ENCODE peak calls at places on chromosomes 11 and 22, in ten cellular contexts. One of them, this sample, is unnamed.

GRCh38 chr11:86244063-86244521 is 461 bp upstream of the EED start:
- DNase-seq in psoas muscle: peak; percentile 86
- DNase-seq in right atrium auricular region: peak; percentile 86
- DNase-seq in lung: peak; percentile 91
- DNase-seq in breast epithelium: peak; percentile 83
- DNase-seq in brain microvascular endothelial cell: peak; percentile 79
- DNase-seq in lower lobe of right lung: peak; percentile 91
- DNase-seq in suprapubic skin: peak; percentile 93
- DNase-seq in dorsolateral prefrontal cortex: peak; percentile 86
- DNase-seq in pancreas: peak; percentile 87
- DNase-seq in this sample: peak; percentile 90

GRCh38 chr11:121904148-121904547 is 211.9 kb downstream of the BLID start:
- DNase-seq in psoas muscle: no peak
- DNase-seq in suprapubic skin: no peak
- DNase-seq in breast epithelium: no peak
- DNase-seq in brain microvascular endothelial cell: no peak
- DNase-seq in pancreas: no peak
- DNase-seq in dorsolateral prefrontal cortex: no peak
- DNase-seq in lower lobe of right lung: peak; percentile 51
- DNase-seq in right atrium auricular region: no peak
- DNase-seq in lung: no peak
- DNase-seq in this sample: no peak

GRCh38 chr11:121841487-121842167 is 274.4 kb downstream of the BLID start:
- DNase-seq in lower lobe of right lung: no peak
- DNase-seq in pancreas: no peak
- DNase-seq in dorsolateral prefrontal cortex: no peak
- DNase-seq in lung: no peak
- DNase-seq in suprapubic skin: no peak
- DNase-seq in brain microvascular endothelial cell: peak; percentile 81
- DNase-seq in right atrium auricular region: no peak
- DNase-seq in breast epithelium: no peak
- DNase-seq in psoas muscle: no peak
- DNase-seq in this sample: no peak

GRCh38 chr22:50220603-50221409 is 20.0 kb downstream of the SELENOO start:
- DNase-seq in right atrium auricular region: no peak
- DNase-seq in pancreas: no peak
- DNase-seq in lung: no peak
- DNase-seq in breast epithelium: no peak
- DNase-seq in dorsolateral prefrontal cortex: no peak
- DNase-seq in psoas muscle: no peak
- DNase-seq in lower lobe of right lung: peak; percentile 39
- DNase-seq in suprapubic skin: no peak
- DNase-seq in brain microvascular endothelial cell: no peak
- DNase-seq in this sample: no peak

GRCh38 chr11:30258679-30259078 is 27.9 kb downstream of the FSHB start:
- DNase-seq in suprapubic skin: no peak
- DNase-seq in psoas muscle: no peak
- DNase-seq in lower lobe of right lung: no peak
- DNase-seq in right atrium auricular region: no peak
- DNase-seq in dorsolateral prefrontal cortex: no peak
- DNase-seq in pancreas: no peak
- DNase-seq in lung: no peak
- DNase-seq in breast epithelium: no peak
- DNase-seq in brain microvascular endothelial cell: no peak
- DNase-seq in this sample: no peak

GRCh38 chr11:47373876-47374820 is 4.2 kb downstream of the SPI1 start:
- DNase-seq in lung: peak; percentile 83
- DNase-seq in brain microvascular endothelial cell: peak; percentile 64
- DNase-seq in suprapubic skin: peak; percentile 88
- DNase-seq in psoas muscle: peak; percentile 87
- DNase-seq in breast epithelium: peak; percentile 55
- DNase-seq in lower lobe of right lung: peak; percentile 90
- DNase-seq in right atrium auricular region: peak; percentile 86
- DNase-seq in pancreas: peak; percentile 81
- DNase-seq in dorsolateral prefrontal cortex: peak; percentile 75
- DNase-seq in this sample: peak; percentile 87

GRCh38 chr11:101686514-101686913 is 102.7 kb upstream of the TRPC6 start:
- DNase-seq in right atrium auricular region: no peak
- DNase-seq in breast epithelium: no peak
- DNase-seq in dorsolateral prefrontal cortex: no peak
- DNase-seq in suprapubic skin: no peak
- DNase-seq in lower lobe of right lung: no peak
- DNase-seq in pancreas: no peak
- DNase-seq in brain microvascular endothelial cell: peak; percentile 95
- DNase-seq in lung: no peak
- DNase-seq in psoas muscle: no peak
- DNase-seq in this sample: no peak

GRCh38 chr11:18075444-18075843 is 29.4 kb upstream of the TPH1 start:
- DNase-seq in psoas muscle: no peak
- DNase-seq in lower lobe of right lung: no peak
- DNase-seq in lung: no peak
- DNase-seq in dorsolateral prefrontal cortex: no peak
- DNase-seq in brain microvascular endothelial cell: no peak
- DNase-seq in pancreas: no peak
- DNase-seq in suprapubic skin: no peak
- DNase-seq in breast epithelium: no peak
- DNase-seq in right atrium auricular region: no peak
- DNase-seq in this sample: no peak

GRCh38 chr11:120168108-120168959 is 30.4 kb upstream of the TRIM29 start:
- DNase-seq in right atrium auricular region: no peak
- DNase-seq in psoas muscle: no peak
- DNase-seq in dorsolateral prefrontal cortex: no peak
- DNase-seq in lower lobe of right lung: no peak
- DNase-seq in pancreas: no peak
- DNase-seq in suprapubic skin: no peak
- DNase-seq in brain microvascular endothelial cell: no peak
- DNase-seq in lung: no peak
- DNase-seq in breast epithelium: no peak
- DNase-seq in this sample: no peak

GRCh38 chr11:134047586-134047999 is 21.3 kb upstream of the JAM3 start:
- DNase-seq in lower lobe of right lung: no peak
- DNase-seq in psoas muscle: peak; percentile 84
- DNase-seq in right atrium auricular region: peak; percentile 95
- DNase-seq in dorsolateral prefrontal cortex: peak; percentile 85
- DNase-seq in lung: peak; percentile 59
- DNase-seq in suprapubic skin: peak; percentile 93
- DNase-seq in pancreas: no peak
- DNase-seq in brain microvascular endothelial cell: peak; percentile 55
- DNase-seq in breast epithelium: no peak
- DNase-seq in this sample: no peak

GRCh38 chr11:84398017-84398626 is 1112.0 kb upstream of the CCDC90B start:
- DNase-seq in brain microvascular endothelial cell: peak; percentile 36
- DNase-seq in psoas muscle: no peak
- DNase-seq in dorsolateral prefrontal cortex: no peak
- DNase-seq in lower lobe of right lung: no peak
- DNase-seq in breast epithelium: no peak
- DNase-seq in suprapubic skin: no peak
- DNase-seq in pancreas: no peak
- DNase-seq in lung: no peak
- DNase-seq in right atrium auricular region: no peak
- DNase-seq in this sample: no peak

GRCh38 chr11:34296412-34296811 is 61.4 kb downstream of the ABTB2 start:
- DNase-seq in brain microvascular endothelial cell: no peak
- DNase-seq in dorsolateral prefrontal cortex: no peak
- DNase-seq in pancreas: no peak
- DNase-seq in suprapubic skin: no peak
- DNase-seq in lung: no peak
- DNase-seq in breast epithelium: no peak
- DNase-seq in psoas muscle: no peak
- DNase-seq in lower lobe of right lung: no peak
- DNase-seq in right atrium auricular region: no peak
- DNase-seq in this sample: no peak

GRCh38 chr11:62398011-62398994 is 20.5 kb upstream of the SCGB1A1 start:
- DNase-seq in pancreas: no peak
- DNase-seq in brain microvascular endothelial cell: peak; percentile 17
- DNase-seq in lower lobe of right lung: no peak
- DNase-seq in psoas muscle: peak; percentile 67
- DNase-seq in right atrium auricular region: no peak
- DNase-seq in suprapubic skin: peak; percentile 76
- DNase-seq in lung: no peak
- DNase-seq in breast epithelium: no peak
- DNase-seq in dorsolateral prefrontal cortex: no peak
- DNase-seq in this sample: no peak

GRCh38 chr22:46515208-46516111 is 22.0 kb downstream of the CELSR1 start:
- DNase-seq in suprapubic skin: peak; percentile 52
- DNase-seq in pancreas: no peak
- DNase-seq in lower lobe of right lung: no peak
- DNase-seq in lung: no peak
- DNase-seq in right atrium auricular region: no peak
- DNase-seq in psoas muscle: no peak
- DNase-seq in brain microvascular endothelial cell: peak; percentile 57
- DNase-seq in dorsolateral prefrontal cortex: peak; percentile 32
- DNase-seq in breast epithelium: no peak
- DNase-seq in this sample: no peak

GRCh38 chr22:39624501-39624821 is 53.9 kb downstream of the CACNA1I start:
- DNase-seq in right atrium auricular region: no peak
- DNase-seq in suprapubic skin: no peak
- DNase-seq in lung: no peak
- DNase-seq in pancreas: no peak
- DNase-seq in breast epithelium: no peak
- DNase-seq in brain microvascular endothelial cell: no peak
- DNase-seq in lower lobe of right lung: no peak
- DNase-seq in psoas muscle: no peak
- DNase-seq in dorsolateral prefrontal cortex: no peak
- DNase-seq in this sample: no peak
- H3K27ac ChIP-seq in right atrium auricular region: no peak overlapping the region
- H3K27ac ChIP-seq in suprapubic skin: no peak overlapping the region
- H3K27ac ChIP-seq in lung: no peak overlapping the region
- H3K27ac ChIP-seq in pancreas: no peak overlapping the region
- H3K27ac ChIP-seq in breast epithelium: no peak overlapping the region
- H3K27ac ChIP-seq in brain microvascular endothelial cell: no peak overlapping the region
- H3K27ac ChIP-seq in lower lobe of right lung: no peak overlapping the region
- H3K27ac ChIP-seq in psoas muscle: no peak overlapping the region
- H3K27ac ChIP-seq in dorsolateral prefrontal cortex: no peak overlapping the region
- H3K27ac ChIP-seq in this sample: no peak overlapping the region

GRCh38 chr22:18078329-18079041 is 695 bp downstream of the PEX26 start:
- DNase-seq in psoas muscle: peak; percentile 36
- DNase-seq in breast epithelium: no peak
- DNase-seq in lung: no peak
- DNase-seq in dorsolateral prefrontal cortex: no peak
- DNase-seq in pancreas: peak; percentile 60
- DNase-seq in suprapubic skin: no peak
- DNase-seq in lower lobe of right lung: peak; percentile 70
- DNase-seq in right atrium auricular region: no peak
- DNase-seq in brain microvascular endothelial cell: no peak
- DNase-seq in this sample: peak; percentile 60
- TF ChIP-seq CTCF in psoas muscle: no peak
- TF ChIP-seq CTCF in breast epithelium: no peak
- TF ChIP-seq CTCF in lung: no peak
- TF ChIP-seq CTCF in dorsolateral prefrontal cortex: no peak
- TF ChIP-seq CTCF in pancreas: no peak
- TF ChIP-seq CTCF in suprapubic skin: no peak
- TF ChIP-seq CTCF in lower lobe of right lung: no peak
- TF ChIP-seq CTCF in right atrium auricular region: no peak
- TF ChIP-seq CTCF in brain microvascular endothelial cell: peak; percentile 36
- TF ChIP-seq CTCF in this sample: no peak

GRCh38 chr11:66326261-66327111 is 9.6 kb upstream of the CD248 start:
- DNase-seq in suprapubic skin: peak; percentile 77
- DNase-seq in psoas muscle: peak; percentile 74
- DNase-seq in brain microvascular endothelial cell: no peak
- DNase-seq in right atrium auricular region: no peak
- DNase-seq in pancreas: no peak
- DNase-seq in dorsolateral prefrontal cortex: no peak
- DNase-seq in breast epithelium: no peak
- DNase-seq in lung: no peak
- DNase-seq in lower lobe of right lung: no peak
- DNase-seq in this sample: no peak

GRCh38 chr11:66328036-66328306 is 8.3 kb downstream of the RIN1 start:
- DNase-seq in pancreas: no peak
- DNase-seq in psoas muscle: no peak
- DNase-seq in suprapubic skin: peak; percentile 67
- DNase-seq in breast epithelium: no peak
- DNase-seq in lung: no peak
- DNase-seq in brain microvascular endothelial cell: no peak
- DNase-seq in dorsolateral prefrontal cortex: no peak
- DNase-seq in right atrium auricular region: no peak
- DNase-seq in lower lobe of right lung: no peak
- DNase-seq in this sample: no peak

GRCh38 chr11:66327171-66328035 is 8.8 kb downstream of the RIN1 start:
- DNase-seq in brain microvascular endothelial cell: peak; percentile 75
- DNase-seq in breast epithelium: no peak
- DNase-seq in right atrium auricular region: no peak
- DNase-seq in pancreas: no peak
- DNase-seq in suprapubic skin: peak; percentile 73
- DNase-seq in dorsolateral prefrontal cortex: no peak
- DNase-seq in lung: no peak
- DNase-seq in lower lobe of right lung: no peak
- DNase-seq in psoas muscle: peak; percentile 41
- DNase-seq in this sample: no peak

GRCh38 chr11:66329165-66329673 is 7.0 kb downstream of the RIN1 start:
- DNase-seq in pancreas: no peak
- DNase-seq in psoas muscle: no peak
- DNase-seq in lower lobe of right lung: no peak
- DNase-seq in dorsolateral prefrontal cortex: no peak
- DNase-seq in right atrium auricular region: no peak
- DNase-seq in suprapubic skin: no peak
- DNase-seq in breast epithelium: no peak
- DNase-seq in brain microvascular endothelial cell: no peak
- DNase-seq in lung: no peak
- DNase-seq in this sample: no peak

DNA sequence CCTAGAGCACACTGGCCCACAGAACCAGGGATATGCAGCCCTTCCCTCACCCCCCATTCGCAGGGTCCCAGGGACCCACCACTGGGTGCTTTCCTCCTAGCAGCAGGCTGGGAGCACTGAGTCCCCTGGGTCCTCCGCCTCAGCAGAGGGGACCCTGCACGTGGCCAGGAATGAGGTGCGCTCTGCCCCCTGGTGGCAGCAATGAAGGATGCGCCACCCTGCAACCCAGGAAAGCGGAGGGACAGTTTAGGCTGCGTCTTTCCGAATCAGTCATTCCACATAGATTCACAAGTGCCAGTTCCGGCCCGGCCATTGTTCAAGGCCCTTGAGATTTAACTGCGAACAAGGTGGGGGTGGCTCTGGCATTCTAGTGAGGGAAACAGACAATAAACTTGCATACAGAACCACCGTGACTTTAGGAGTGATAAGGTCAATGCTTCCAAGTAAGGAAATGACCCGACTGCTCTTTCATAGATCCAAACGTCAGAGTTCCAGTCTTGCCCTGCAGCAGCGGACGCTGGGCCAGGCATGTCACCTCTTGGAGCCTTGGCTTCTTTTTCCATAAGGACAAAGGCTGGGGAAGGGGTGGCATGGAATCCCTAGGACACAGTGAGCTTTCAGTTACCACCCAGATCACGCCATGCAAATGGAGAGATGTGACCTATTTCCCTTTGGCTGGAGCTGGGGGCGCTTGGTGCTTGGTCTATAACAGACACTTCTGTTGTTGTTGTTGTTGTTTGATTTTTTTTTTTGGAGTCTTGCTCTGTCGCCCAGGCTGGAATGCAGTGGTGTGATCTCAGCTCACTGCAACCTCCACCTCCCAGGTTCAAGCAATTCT is 7.7 kb downstream of the RIN1 start:
- DNase-seq in dorsolateral prefrontal cortex: peak; percentile 77
- DNase-seq in psoas muscle: peak; percentile 79
- DNase-seq in lung: peak; percentile 79
- DNase-seq in breast epithelium: peak; percentile 73
- DNase-seq in right atrium auricular region: peak; percentile 89
- DNase-seq in lower lobe of right lung: peak; percentile 83
- DNase-seq in pancreas: peak; percentile 83
- DNase-seq in suprapubic skin: peak; percentile 89
- DNase-seq in brain microvascular endothelial cell: peak; percentile 62
- DNase-seq in this sample: peak; percentile 80
- H3K27ac ChIP-seq in dorsolateral prefrontal cortex: peak overlapping the region; percentile 36
- H3K27ac ChIP-seq in psoas muscle: no peak overlapping the region
- H3K27ac ChIP-seq in lung: peak overlapping the region; percentile 18
- H3K27ac ChIP-seq in breast epithelium: peak overlapping the region; percentile 4
- H3K27ac ChIP-seq in right atrium auricular region: peak overlapping the region; percentile 87
- H3K27ac ChIP-seq in lower lobe of right lung: peak overlapping the region; percentile 20
- H3K27ac ChIP-seq in pancreas: no peak overlapping the region
- H3K27ac ChIP-seq in suprapubic skin: peak overlapping the region; percentile 74
- H3K27ac ChIP-seq in brain microvascular endothelial cell: peak overlapping the region; percentile 78
- H3K27ac ChIP-seq in this sample: peak overlapping the region; percentile 73

GRCh38 chr11:57667065-57667714 is 724 bp upstream of the ZDHHC5 start:
- DNase-seq in lung: peak; percentile 96
- DNase-seq in brain microvascular endothelial cell: peak; percentile 98
- DNase-seq in lower lobe of right lung: peak; percentile 99
- DNase-seq in psoas muscle: peak; percentile 97
- DNase-seq in pancreas: peak; percentile 95
- DNase-seq in suprapubic skin: peak; percentile 98
- DNase-seq in breast epithelium: peak; percentile 98
- DNase-seq in dorsolateral prefrontal cortex: peak; percentile 98
- DNase-seq in right atrium auricular region: peak; percentile 98
- DNase-seq in this sample: peak; percentile 97
- TF ChIP-seq CTCF in lung: no peak
- TF ChIP-seq CTCF in brain microvascular endothelial cell: no peak
- TF ChIP-seq CTCF in lower lobe of right lung: no peak
- TF ChIP-seq CTCF in psoas muscle: no peak
- TF ChIP-seq CTCF in pancreas: no peak
- TF ChIP-seq CTCF in suprapubic skin: no peak
- TF ChIP-seq CTCF in breast epithelium: no peak
- TF ChIP-seq CTCF in dorsolateral prefrontal cortex: no peak
- TF ChIP-seq CTCF in right atrium auricular region: no peak
- TF ChIP-seq CTCF in this sample: no peak